ENCODE peak calls at places on chromosomes 13 and 19, in six cellular contexts. L, D, H, U, A and E are unnamed samples. For H3K27me3, the result is how much of the 10 kb centered on the place peaks cover.

GRCh38 chr13:100581030-100581429 is 7.6 kb downstream of the GGACT start:
- DNase-seq in L (no peak), D (no peak), H (no peak), U (no peak), A (no peak), E (no peak)

GRCh38 chr19:57280913-57281425 is 684 bp downstream of the ZNF460 start:
- DNase-seq in L (no peak), D (no peak), H (no peak), U (no peak), A (no peak), E (no peak)

GRCh38 chr19:33186835-33187540 is 7.1 kb upstream of the LRP3 start:
- DNase-seq in L (no peak), D (no peak), H (no peak), U (no peak), A (peak), E (no peak)

GRCh38 chr13:31167490-31167889 is 5.8 kb upstream of the HSPH1 start:
- DNase-seq in L (no peak), D (no peak), H (no peak), U (no peak), A (no peak), E (no peak)

GRCh38 chr13:62123409-62123808 is 707.8 kb upstream of the PCDH20 start:
- DNase-seq in L (no peak), D (no peak), H (no peak), U (no peak), A (no peak), E (no peak)

GRCh38 chr13:75993823-75994222 is 357.7 kb downstream of the LMO7 start:
- DNase-seq in L (no peak), D (no peak), H (no peak), U (no peak), A (no peak), E (no peak)

GRCh38 chr19:34254552-34255432 is at the start of gene GARRE1:
- DNase-seq in L (no peak), D (no peak), H (peak), U (peak), A (peak), E (no peak)

GRCh38 chr19:51978882-51979281 is 7.8 kb downstream of the ZNF350 start:
- DNase-seq in L (no peak), D (no peak), H (no peak), U (no peak), A (no peak), E (no peak)

GRCh38 chr19:3243851-3244700 is 19.6 kb downstream of the CELF5 start:
- DNase-seq in L (peak), D (no peak), H (no peak), U (peak), A (no peak), E (peak)

GRCh38 chr13:57969961-57970360 is 338.4 kb downstream of the PCDH17 start:
- DNase-seq in L (no peak), D (no peak), H (no peak), U (no peak), A (no peak), E (no peak)

GRCh38 chr13:65965496-65965895 is 1264.6 kb downstream of the PCDH9 start:
- DNase-seq in L (no peak), D (no peak), H (no peak), U (peak), A (no peak), E (no peak)

GRCh38 chr19:48194041-48194871 is 23.8 kb downstream of the ZSWIM9 start:
- DNase-seq in L (no peak), D (no peak), H (no peak), U (peak), A (no peak), E (no peak)

GRCh38 chr13:40598599-40598998 is 67.8 kb downstream of the FOXO1 start:
- DNase-seq in L (no peak), D (no peak), H (no peak), U (no peak), A (no peak), E (no peak)
- H3K27me3 ChIP-seq in L (under half), D (under half), H (under half), U (under half), A (under half), E (under half)

GRCh38 chr13:82096256-82096655 is 1755.3 kb upstream of the SPRY2 start:
- DNase-seq in L (no peak), D (no peak), H (no peak), U (no peak), A (no peak), E (no peak)
- H3K27me3 ChIP-seq in L (under half), D (under half), H (under half), U (under half), A (under half), E (under half)

GRCh38 chr13:111038887-111039286 is 76.2 kb upstream of the ARHGEF7 start:
- DNase-seq in L (no peak), D (no peak), H (no peak), U (no peak), A (no peak), E (no peak)
- H3K27me3 ChIP-seq in L (under half), D (under half), H (under half), U (under half), A (under half), E (under half)

DNA sequence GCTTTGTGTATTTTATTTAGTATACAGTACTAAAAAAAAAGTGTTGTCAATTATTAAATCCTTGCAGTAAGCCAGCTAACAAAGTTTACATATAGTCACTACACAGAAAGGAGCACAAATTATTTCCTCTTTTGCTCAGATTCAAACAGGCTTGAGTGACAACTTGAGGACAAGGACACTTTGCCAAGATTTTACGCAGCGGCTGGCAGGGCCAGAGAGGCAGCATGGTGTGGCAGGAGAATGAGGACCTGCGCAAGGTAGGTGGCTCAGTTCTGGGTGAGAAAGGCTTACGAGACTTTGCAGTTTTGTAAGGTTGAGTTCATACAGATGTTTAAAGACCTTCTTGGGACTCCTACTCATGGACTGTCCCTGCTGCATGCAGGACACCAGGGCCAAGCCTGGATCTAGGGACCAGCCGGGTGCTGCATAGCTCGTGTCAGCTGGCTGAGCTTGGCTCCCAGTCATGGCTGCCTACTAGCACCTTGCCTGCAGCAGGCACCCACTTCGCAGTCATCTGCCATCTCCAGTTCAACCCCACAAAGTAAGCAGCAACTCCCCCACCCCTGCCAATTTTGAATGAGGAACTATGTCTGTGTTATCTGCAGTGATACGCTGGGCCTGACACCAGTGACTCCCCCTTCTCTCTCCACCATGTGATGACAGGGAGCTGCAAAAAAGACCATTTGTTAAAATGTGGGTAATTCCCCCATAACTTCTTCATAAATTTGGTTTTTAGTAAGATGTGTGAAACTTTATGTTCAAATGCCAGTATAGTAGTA is 3.7 kb upstream of the TUBA3C start:
- DNase-seq in L (no peak), D (peak), H (no peak), U (no peak), A (no peak), E (no peak)
- H3K27me3 ChIP-seq in L (under half), D (under half), H (under half), U (under half), A (under half), E (under half)

GRCh38 chr19:30223866-30224688 is 148.1 kb upstream of the ZNF536 start:
- DNase-seq in L (no peak), D (no peak), H (no peak), U (no peak), A (no peak), E (no peak)
- H3K27me3 ChIP-seq in L (under half), D (under half), H (under half), U (half or more), A (half or more), E (under half)